ENCODE peak calls at places on chromosomes 11 and 22, in seven cellular contexts. G is activated naive CD4-positive, alpha-beta T cell; P is T-helper 1 cell; L is right lobe of liver; Y is neuronal stem cell; K is activated CD4-positive, alpha-beta T cell treated with anti-CD3 and anti-CD28 coated beads, Interleukin-2, amount 10 ng/mL, durations not matched to agents 7 days and 5 days; B is C1 segment of cervical spinal cord. A is an unnamed sample.

GRCh38 chr11:66844496-66845142 is 1.4 kb downstream of the RCE1 start:
- DNase-seq in G (no peak), P (no peak), L (peak), Y (no peak), K (no peak), B (no peak), A (no peak)

GRCh38 chr11:3927129-3927796 is 71.8 kb downstream of the STIM1 start:
- DNase-seq in G (no peak), P (no peak), L (no peak), Y (no peak), K (no peak), B (no peak), A (no peak)

GRCh38 chr11:108994887-108995286 is 330.0 kb downstream of the DDX10 start:
- DNase-seq in G (no peak), P (no peak), L (no peak), Y (no peak), K (no peak), B (no peak), A (no peak)

GRCh38 chr11:120715239-120715638 is 203.7 kb downstream of the GRIK4 start:
- DNase-seq in G (no peak), P (no peak), L (no peak), Y (no peak), K (no peak), B (no peak), A (peak)

GRCh38 chr22:41846268-41847002 is 13.5 kb downstream of the SREBF2 start:
- DNase-seq in G (no peak), P (no peak), L (no peak), Y (no peak), K (no peak), B (no peak), A (no peak)

GRCh38 chr11:65530157-65530496 is 5.2 kb downstream of the SCYL1 start:
- DNase-seq in G (no peak), P (no peak), L (no peak), Y (no peak), K (peak), B (no peak), A (no peak)

GRCh38 chr11:17967661-17968060 is 45.2 kb downstream of the SERGEF start:
- DNase-seq in G (no peak), P (no peak), L (no peak), Y (no peak), K (no peak), B (no peak), A (no peak)

GRCh38 chr11:66951927-66952337 is 6.3 kb downstream of the PC start:
- DNase-seq in G (no peak), P (no peak), L (no peak), Y (no peak), K (no peak), B (no peak), A (no peak)

GRCh38 chr11:70908223-70908622 is 344.2 kb downstream of the SHANK2 start:
- DNase-seq in G (no peak), P (no peak), L (no peak), Y (no peak), K (no peak), B (no peak), A (no peak)

GRCh38 chr11:35282226-35282882 is 137.0 kb downstream of the SLC1A2 start:
- DNase-seq in G (no peak), P (no peak), L (no peak), Y (no peak), K (no peak), B (no peak), A (no peak)